ENCODE peak calls at places on chromosomes 4 and X, in seven cellular contexts. P, F, O, E, N, Q and C are unnamed samples.

GRCh38 chr4:2416564-2417195 is 1.8 kb downstream of the ZFYVE28 start:
- DNase-seq in P (peak), F (no peak), Q (no peak), N (no peak), O (no peak), E (no peak), C (no peak)

GRCh38 chr4:2248821-2249261 is 6.9 kb upstream of the HAUS3 start:
- DNase-seq in F (no peak), P (no peak), E (no peak), O (peak), N (peak), Q (peak), C (no peak)

GRCh38 chr4:106707776-106708603 is 328.1 kb downstream of the DKK2 start:
- DNase-seq in O (no peak), Q (no peak), P (no peak), E (no peak), N (no peak), F (no peak), C (no peak)

GRCh38 chr4:180363817-180364216 is 1879.4 kb upstream of the TENM3 start:
- DNase-seq in Q (no peak), F (no peak), N (no peak), O (no peak), E (peak), P (no peak), C (no peak)

GRCh38 chrX:123267220-123267619 is 83.1 kb downstream of the GRIA3 start:
- DNase-seq in O (no peak), P (no peak), Q (no peak), F (no peak), E (no peak), N (no peak), C (no peak)

GRCh38 chr4:140308366-140309123 is 64.9 kb upstream of the SCOC start:
- DNase-seq in O (no peak), E (no peak), F (peak), P (peak), N (peak), Q (no peak), C (peak)

GRCh38 chr4:98446499-98447375 is 185.6 kb downstream of the RAP1GDS1 start:
- DNase-seq in Q (no peak), N (no peak), E (no peak), O (peak), P (peak), F (no peak), C (no peak)

GRCh38 chr4:17556498-17556897 is 20.5 kb upstream of the LAP3 start:
- DNase-seq in P (no peak), N (no peak), E (no peak), Q (no peak), O (no peak), F (no peak), C (no peak)

GRCh38 chr4:149980941-149981340 is 97.3 kb upstream of the DCLK2 start:
- DNase-seq in E (peak), P (peak), F (no peak), Q (no peak), N (peak), O (peak), C (no peak)

GRCh38 chrX:153845842-153846241 is 15.5 kb upstream of the PDZD4 start:
- DNase-seq in O (no peak), F (no peak), N (no peak), E (no peak), P (no peak), Q (no peak), C (no peak)

GRCh38 chr4:173990126-173990878 is 293.2 kb downstream of the FBXO8 start:
- DNase-seq in Q (no peak), P (peak), N (no peak), E (peak), O (no peak), F (no peak), C (no peak)

GRCh38 chr4:151553874-151554273 is 144.9 kb downstream of the FHIP1A start:
- DNase-seq in F (no peak), E (no peak), N (no peak), Q (no peak), P (no peak), O (no peak), C (no peak)

GRCh38 chr4:165156906-165157305 is 44.2 kb upstream of the TMEM192 start:
- DNase-seq in E (no peak), F (no peak), N (no peak), Q (no peak), P (no peak), O (no peak), C (no peak)

GRCh38 chr4:98851806-98852205 is 77.1 kb downstream of the EIF4E start:
- DNase-seq in O (no peak), E (no peak), Q (no peak), P (no peak), F (no peak), N (no peak), C (no peak)

GRCh38 chrX:106042296-106042695 is 3.8 kb upstream of the SERPINA7 start:
- DNase-seq in P (no peak), F (no peak), N (no peak), O (no peak), Q (no peak), E (no peak), C (no peak)

GRCh38 chrX:40097492-40098263 is at the start of gene BCOR:
- DNase-seq in N (peak), F (no peak), O (peak), Q (no peak), P (peak), E (no peak), C (peak)

GRCh38 chrX:108131471-108131870 is 39.9 kb downstream of the ATG4A start:
- DNase-seq in E (no peak), Q (no peak), F (no peak), N (no peak), O (no peak), P (peak), C (no peak)

GRCh38 chrX:24494544-24495113 is 29.5 kb downstream of the PDK3 start:
- DNase-seq in E (peak), F (no peak), N (no peak), P (no peak), Q (no peak), O (no peak), C (no peak)